ENCODE peak calls at places on chromosomes 4 and X, in eight cellular contexts. V is stimulated activated CD4-positive, alpha-beta T cell treated with anti-CD3 and anti-CD28 coated beads, Interleukin-2, amount 100 ng/mL, for 24 hours; E is activated T-helper 1 cell treated with Interleukin-2 at 50 U/mL for 16 hours; H is NCI-H1092; J is NCI-H345; Y is H4; Q is NCI-H2171 treated with DMSO at 0.1 percent for 48 hours; N is HT1080. S is an unnamed sample.

GRCh38 chrX:85573801-85574200 is 194.3 kb upstream of the POF1B start:
- DNase-seq in H (no peak), V (no peak), Y (no peak), N (no peak), J (no peak), Q (no peak), E (no peak), S (no peak)

GRCh38 chr4:77881460-77882295 is 19.0 kb downstream of the MRPL1 start:
- DNase-seq in J (no peak), N (peak), Y (peak), Q (no peak), E (no peak), V (no peak), H (no peak), S (no peak)

GRCh38 chr4:105198541-105198940 is 51.9 kb downstream of the TET2 start:
- DNase-seq in Y (no peak), N (no peak), E (no peak), H (no peak), V (no peak), J (no peak), Q (no peak), S (no peak)

GRCh38 chr4:31918891-31919290 is 1198.7 kb downstream of the PCDH7 start:
- DNase-seq in H (no peak), E (no peak), Y (peak), J (no peak), Q (no peak), N (peak), V (no peak), S (no peak)

GRCh38 chr4:78204176-78204575 is 147.1 kb downstream of the FRAS1 start:
- DNase-seq in Q (no peak), H (no peak), N (no peak), E (no peak), V (no peak), J (no peak), Y (no peak), S (no peak)

GRCh38 chr4:19842471-19842870 is 409.2 kb upstream of the SLIT2 start:
- DNase-seq in Y (no peak), J (no peak), V (no peak), E (no peak), Q (no peak), N (no peak), H (no peak), S (no peak)

GRCh38 chr4:158161561-158162354 is 11.1 kb downstream of the GASK1B start:
- DNase-seq in E (no peak), Y (peak), N (peak), H (no peak), Q (no peak), V (no peak), J (no peak), S (no peak)

GRCh38 chrX:65589304-65589703 is 54.7 kb upstream of the LAS1L start:
- DNase-seq in H (no peak), N (no peak), Y (no peak), Q (peak), E (no peak), J (no peak), V (no peak), S (no peak)

GRCh38 chr4:43274376-43274775 is 381.9 kb downstream of the GRXCR1 start:
- DNase-seq in V (no peak), J (no peak), H (no peak), N (no peak), Y (no peak), Q (no peak), E (no peak), S (no peak)

GRCh38 chrX:9494806-9495205 is 29.9 kb downstream of the TBL1X start:
- DNase-seq in Q (no peak), E (no peak), V (no peak), Y (no peak), N (no peak), J (no peak), H (no peak), S (no peak)

GRCh38 chrX:100491174-100491573 is 81.1 kb upstream of the PCDH19 start:
- DNase-seq in Q (no peak), J (no peak), H (no peak), Y (no peak), V (no peak), E (no peak), N (no peak), S (no peak)

GRCh38 chrX:7927259-7928167 is at the start of gene PNPLA4:
- DNase-seq in H (no peak), Q (peak), E (peak), N (peak), Y (no peak), J (no peak), V (peak), S (peak)

GRCh38 chr4:119099227-119099910 is 36.3 kb upstream of the MYOZ2 start:
- DNase-seq in N (no peak), Y (no peak), J (no peak), V (no peak), H (no peak), Q (no peak), E (no peak), S (no peak)

GRCh38 chr4:3009422-3009821 is 46.1 kb downstream of the GRK4 start:
- DNase-seq in V (no peak), J (peak), E (no peak), H (no peak), Y (no peak), Q (no peak), N (no peak), S (no peak)